ENCODE peak calls at places on chromosomes 4 and X, in five cellular contexts. One of them, this sample, is unnamed.

GRCh38 chrX:100911731-100912130 is 17.0 kb downstream of the XKRX start:
- DNase-seq in colonic mucosa: no peak
- DNase-seq in IMR-90: no peak
- DNase-seq in BJ: no peak
- DNase-seq in HepG2: no peak
- DNase-seq in this sample: no peak

GRCh38 chrX:105219454-105220401 is 766 bp downstream of the TEX13A start:
- DNase-seq in colonic mucosa: no peak
- DNase-seq in IMR-90: no peak
- DNase-seq in BJ: no peak
- DNase-seq in HepG2: no peak
- DNase-seq in this sample: no peak

GRCh38 chrX:139078761-139079160 is 367.2 kb upstream of the FGF13 start:
- DNase-seq in colonic mucosa: no peak
- DNase-seq in IMR-90: no peak
- DNase-seq in BJ: no peak
- DNase-seq in HepG2: no peak
- DNase-seq in this sample: no peak

GRCh38 chrX:47746446-47746845 is 87.5 kb upstream of the UXT start:
- DNase-seq in colonic mucosa: no peak
- DNase-seq in IMR-90: no peak
- DNase-seq in BJ: no peak
- DNase-seq in HepG2: no peak
- DNase-seq in this sample: no peak

GRCh38 chrX:31590581-31591113 is 518.8 kb upstream of the FTHL17 start:
- DNase-seq in colonic mucosa: no peak
- DNase-seq in IMR-90: peak; percentile 72
- DNase-seq in BJ: no peak
- DNase-seq in HepG2: peak; percentile 0
- DNase-seq in this sample: no peak

GRCh38 chr4:151371045-151371605 is 37.9 kb upstream of the FHIP1A start:
- DNase-seq in colonic mucosa: no peak
- DNase-seq in IMR-90: no peak
- DNase-seq in BJ: no peak
- DNase-seq in HepG2: no peak
- DNase-seq in this sample: no peak

GRCh38 chr4:56972832-56973231 is 4.6 kb downstream of the NOA1 start:
- DNase-seq in colonic mucosa: no peak
- DNase-seq in IMR-90: no peak
- DNase-seq in BJ: no peak
- DNase-seq in HepG2: no peak
- DNase-seq in this sample: no peak

GRCh38 chr4:182619659-182620058 is 297.5 kb downstream of the DCTD start:
- DNase-seq in colonic mucosa: no peak
- DNase-seq in IMR-90: no peak
- DNase-seq in BJ: no peak
- DNase-seq in HepG2: no peak
- DNase-seq in this sample: no peak

GRCh38 chr4:97720869-97721432 is 422.3 kb downstream of the STPG2 start:
- DNase-seq in colonic mucosa: no peak
- DNase-seq in IMR-90: no peak
- DNase-seq in BJ: no peak
- DNase-seq in HepG2: peak; percentile 4
- DNase-seq in this sample: no peak

GRCh38 chr4:144627663-144628076 is 18.3 kb upstream of the HHIP start:
- DNase-seq in colonic mucosa: no peak
- DNase-seq in IMR-90: peak; percentile 73
- DNase-seq in BJ: no peak
- DNase-seq in HepG2: no peak
- DNase-seq in this sample: no peak

GRCh38 chr4:169410839-169411770 is 140.3 kb upstream of the SH3RF1 start:
- DNase-seq in colonic mucosa: peak; percentile 27
- DNase-seq in IMR-90: peak; percentile 85
- DNase-seq in BJ: peak; percentile 59
- DNase-seq in HepG2: no peak
- DNase-seq in this sample: no peak

GRCh38 chrX:41085105-41085882 is at the start of gene USP9X:
- DNase-seq in colonic mucosa: peak; percentile 92
- DNase-seq in IMR-90: peak; percentile 89
- DNase-seq in BJ: peak; percentile 19
- DNase-seq in HepG2: peak; percentile 66
- DNase-seq in this sample: peak; percentile 69

GRCh38 chrX:39157006-39157405 is 355.7 kb downstream of the MID1IP1 start:
- DNase-seq in colonic mucosa: no peak
- DNase-seq in IMR-90: no peak
- DNase-seq in BJ: no peak
- DNase-seq in HepG2: no peak
- DNase-seq in this sample: no peak

GRCh38 chr4:589219-589963 is 13.3 kb upstream of the TMEM271 start:
- DNase-seq in colonic mucosa: no peak
- DNase-seq in IMR-90: no peak
- DNase-seq in BJ: no peak
- DNase-seq in HepG2: no peak
- DNase-seq in this sample: no peak

GRCh38 chrX:925652-926061 is 286.8 kb downstream of the CRLF2 start:
- DNase-seq in colonic mucosa: no peak
- DNase-seq in IMR-90: no peak
- DNase-seq in BJ: no peak
- DNase-seq in HepG2: no peak
- DNase-seq in this sample: no peak

GRCh38 chrX:106935175-106935574 is 15.0 kb downstream of the CLDN2 start:
- DNase-seq in colonic mucosa: no peak
- DNase-seq in IMR-90: peak; percentile 36
- DNase-seq in BJ: no peak
- DNase-seq in HepG2: no peak
- DNase-seq in this sample: no peak

GRCh38 chr4:113646456-113646809 is 115.1 kb downstream of the CAMK2D start:
- DNase-seq in colonic mucosa: peak; percentile 74
- DNase-seq in IMR-90: peak; percentile 54
- DNase-seq in BJ: no peak
- DNase-seq in HepG2: no peak
- DNase-seq in this sample: no peak

GRCh38 chr4:118313098-118313497 is 39.7 kb downstream of the PRSS12 start:
- DNase-seq in colonic mucosa: no peak
- DNase-seq in IMR-90: peak; percentile 49
- DNase-seq in BJ: no peak
- DNase-seq in HepG2: no peak
- DNase-seq in this sample: no peak

GRCh38 chr4:90198086-90198847 is 71.1 kb downstream of the CCSER1 start:
- DNase-seq in colonic mucosa: no peak
- DNase-seq in IMR-90: no peak
- DNase-seq in BJ: no peak
- DNase-seq in HepG2: no peak
- DNase-seq in this sample: no peak

DNA sequence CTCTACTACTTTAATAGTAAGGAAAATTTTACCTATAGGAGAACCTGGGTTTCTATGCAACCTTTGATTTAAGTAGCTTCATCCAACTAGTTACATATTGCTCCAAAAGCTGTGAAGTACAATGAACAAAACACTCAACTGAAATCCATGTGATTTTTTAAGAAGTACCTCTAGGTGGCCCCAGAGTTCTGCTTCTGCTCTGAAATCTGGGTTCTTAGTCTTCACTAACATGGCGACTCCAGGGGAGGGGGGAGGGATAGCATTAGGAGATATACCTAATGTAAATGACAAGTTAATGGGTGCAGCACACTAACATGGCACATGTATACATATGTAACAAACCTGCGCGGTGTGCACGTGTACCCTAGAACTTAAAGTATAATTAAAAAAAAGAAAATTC is 73.4 kb upstream of the MAGEB2 start:
- DNase-seq in colonic mucosa: no peak
- DNase-seq in IMR-90: peak; percentile 59
- DNase-seq in BJ: no peak
- DNase-seq in HepG2: peak; percentile 27
- DNase-seq in this sample: no peak
- TF ChIP-seq CTCF in colonic mucosa: no peak
- TF ChIP-seq CTCF in IMR-90: peak; percentile 58
- TF ChIP-seq CTCF in BJ: peak; percentile 34
- TF ChIP-seq CTCF in HepG2: peak; percentile 45
- TF ChIP-seq CTCF in this sample: peak; percentile 59

GRCh38 chr4:143254479-143255216 is 69.9 kb downstream of the USP38 start:
- DNase-seq in colonic mucosa: no peak
- DNase-seq in IMR-90: no peak
- DNase-seq in BJ: no peak
- DNase-seq in HepG2: no peak
- DNase-seq in this sample: no peak
- TF ChIP-seq CTCF in colonic mucosa: no peak
- TF ChIP-seq CTCF in IMR-90: no peak
- TF ChIP-seq CTCF in BJ: no peak
- TF ChIP-seq CTCF in HepG2: no peak
- TF ChIP-seq CTCF in this sample: peak; percentile 12

GRCh38 chr4:137531951-137532868 is at the start of gene PCDH18:
- DNase-seq in colonic mucosa: peak; percentile 73
- DNase-seq in IMR-90: peak; percentile 98
- DNase-seq in BJ: peak; percentile 87
- DNase-seq in HepG2: no peak
- DNase-seq in this sample: peak; percentile 20

GRCh38 chr4:137532869-137533236 is 559 bp upstream of the PCDH18 start:
- DNase-seq in colonic mucosa: no peak
- DNase-seq in IMR-90: no peak
- DNase-seq in BJ: no peak
- DNase-seq in HepG2: no peak
- DNase-seq in this sample: no peak

GRCh38 chr4:137534516-137534915 is 2.2 kb upstream of the PCDH18 start:
- DNase-seq in colonic mucosa: no peak
- DNase-seq in IMR-90: no peak
- DNase-seq in BJ: no peak
- DNase-seq in HepG2: no peak
- DNase-seq in this sample: no peak

GRCh38 chr4:137535718-137536117 is 3.4 kb upstream of the PCDH18 start:
- DNase-seq in colonic mucosa: no peak
- DNase-seq in IMR-90: no peak
- DNase-seq in BJ: no peak
- DNase-seq in HepG2: no peak
- DNase-seq in this sample: no peak

GRCh38 chr4:137533855-137534254 is 1.6 kb upstream of the PCDH18 start:
- DNase-seq in colonic mucosa: no peak
- DNase-seq in IMR-90: no peak
- DNase-seq in BJ: no peak
- DNase-seq in HepG2: no peak
- DNase-seq in this sample: no peak
- TF ChIP-seq CTCF in colonic mucosa: no peak
- TF ChIP-seq CTCF in IMR-90: no peak
- TF ChIP-seq CTCF in BJ: no peak
- TF ChIP-seq CTCF in HepG2: no peak
- TF ChIP-seq CTCF in this sample: no peak

DNA sequence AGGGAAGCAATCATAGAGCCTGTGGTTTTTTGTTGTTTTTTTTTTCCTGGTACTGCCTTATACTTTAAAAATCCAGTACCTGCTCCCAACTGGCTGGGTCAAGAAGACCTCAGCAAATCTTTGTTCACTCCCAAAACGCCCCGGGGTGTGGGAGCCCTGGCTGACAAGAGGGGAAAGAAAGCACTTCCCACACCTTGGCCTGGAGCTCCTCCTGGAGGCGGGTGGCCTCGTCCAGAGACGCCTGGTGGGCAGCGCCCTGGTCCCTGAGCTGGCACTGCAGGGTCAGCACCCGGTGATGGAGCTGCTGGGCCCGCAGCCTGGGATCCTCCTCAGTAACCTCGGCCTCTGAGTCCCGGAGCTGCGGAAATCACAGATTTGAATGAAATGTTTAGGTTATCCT is 38.2 kb downstream of the C4orf50 start:
- DNase-seq in colonic mucosa: no peak
- DNase-seq in IMR-90: no peak
- DNase-seq in BJ: no peak
- DNase-seq in HepG2: no peak
- DNase-seq in this sample: no peak
- TF ChIP-seq CTCF in colonic mucosa: no peak
- TF ChIP-seq CTCF in IMR-90: peak; percentile 22
- TF ChIP-seq CTCF in BJ: peak; percentile 17
- TF ChIP-seq CTCF in HepG2: peak; percentile 61
- TF ChIP-seq CTCF in this sample: peak; percentile 54

DNA sequence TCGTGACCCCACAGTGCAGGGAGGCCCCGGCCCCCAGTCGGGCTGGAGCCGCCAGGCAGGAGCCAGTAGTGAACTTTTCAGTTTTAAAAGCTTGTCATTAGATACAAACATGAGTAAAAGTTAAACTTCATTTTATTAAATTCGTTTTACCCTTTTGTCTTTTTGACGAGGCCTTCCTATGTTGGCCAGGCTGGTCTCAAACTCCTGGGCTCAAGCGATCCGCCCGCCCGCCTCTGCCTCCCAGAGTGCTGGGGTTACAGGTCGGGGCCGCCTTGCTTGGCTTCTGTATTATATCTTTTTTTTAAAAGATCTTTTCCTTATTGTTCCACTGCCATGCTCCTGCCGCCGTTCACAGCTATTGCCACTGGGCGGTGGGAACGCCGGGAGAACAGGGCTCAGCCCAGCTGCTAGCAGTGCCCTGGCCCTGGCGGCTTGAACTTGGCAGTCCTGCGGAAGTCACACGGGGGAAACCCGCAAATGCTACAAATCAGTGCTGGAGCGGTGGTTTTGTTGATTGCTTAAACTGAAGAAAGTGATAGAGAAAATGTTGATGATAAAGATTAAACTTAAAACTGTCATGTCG is 968 bp upstream of the NELFA start:
- DNase-seq in colonic mucosa: peak; percentile 73
- DNase-seq in IMR-90: peak; percentile 45
- DNase-seq in BJ: no peak
- DNase-seq in HepG2: peak; percentile 76
- DNase-seq in this sample: peak; percentile 61
- TF ChIP-seq CTCF in colonic mucosa: no peak
- TF ChIP-seq CTCF in IMR-90: peak; percentile 28
- TF ChIP-seq CTCF in BJ: peak; percentile 35
- TF ChIP-seq CTCF in HepG2: peak; percentile 14
- TF ChIP-seq CTCF in this sample: peak; percentile 47

DNA sequence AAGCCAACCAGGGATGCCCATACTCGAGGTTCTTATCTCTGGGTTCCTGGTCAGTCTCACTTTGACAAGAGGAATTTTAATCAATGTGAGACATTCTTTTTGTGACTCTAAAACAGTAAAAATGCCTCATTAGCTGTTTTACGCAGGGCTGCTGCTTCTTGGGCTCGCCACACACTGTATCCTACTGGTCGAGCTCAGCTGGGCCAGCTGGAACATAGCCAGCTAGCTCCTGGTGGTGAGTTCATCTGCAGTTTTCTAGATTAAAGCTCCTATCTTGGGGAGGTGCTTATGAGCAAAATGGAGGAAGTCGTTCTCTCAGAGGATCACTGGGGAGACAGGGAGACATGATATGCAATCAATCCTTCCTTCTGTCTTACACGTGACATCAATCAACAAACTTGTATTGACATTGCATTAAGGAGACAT is 55.9 kb upstream of the LEF1 start:
- DNase-seq in colonic mucosa: no peak
- DNase-seq in IMR-90: peak; percentile 13
- DNase-seq in BJ: no peak
- DNase-seq in HepG2: no peak
- DNase-seq in this sample: no peak
- TF ChIP-seq CTCF in colonic mucosa: no peak
- TF ChIP-seq CTCF in IMR-90: no peak
- TF ChIP-seq CTCF in BJ: no peak
- TF ChIP-seq CTCF in HepG2: no peak
- TF ChIP-seq CTCF in this sample: no peak

GRCh38 chr4:69025191-69025998 is 70.9 kb upstream of the UGT2B7 start:
- DNase-seq in colonic mucosa: peak; percentile 37
- DNase-seq in IMR-90: no peak
- DNase-seq in BJ: no peak
- DNase-seq in HepG2: peak; percentile 68
- DNase-seq in this sample: peak; percentile 9
- TF ChIP-seq CTCF in colonic mucosa: no peak
- TF ChIP-seq CTCF in IMR-90: no peak
- TF ChIP-seq CTCF in BJ: no peak
- TF ChIP-seq CTCF in HepG2: peak; percentile 81
- TF ChIP-seq CTCF in this sample: peak; percentile 55

This sample was measured in progenitor cell of endocrine pancreas.